ENCODE peak calls at places on chromosome X, in six cellular contexts. One of them, this sample, is unnamed.

GRCh38 chrX:153642655-153643430 is 4.2 kb upstream of the DUSP9 start:
- DNase-seq in heart left ventricle: no peak
- DNase-seq in fibroblast of mammary gland: no peak
- DNase-seq in body of pancreas: no peak
- DNase-seq in ascending aorta: peak; percentile 49
- DNase-seq in lower leg skin: peak; percentile 77
- DNase-seq in this sample: no peak

GRCh38 chrX:20438871-20439526 is 172.3 kb upstream of the RPS6KA3 start:
- DNase-seq in heart left ventricle: no peak
- DNase-seq in fibroblast of mammary gland: no peak
- DNase-seq in body of pancreas: no peak
- DNase-seq in ascending aorta: no peak
- DNase-seq in lower leg skin: no peak
- DNase-seq in this sample: no peak

GRCh38 chrX:113675278-113675677 is 834.6 kb upstream of the AMOT start:
- DNase-seq in heart left ventricle: no peak
- DNase-seq in fibroblast of mammary gland: peak; percentile 13
- DNase-seq in body of pancreas: no peak
- DNase-seq in ascending aorta: no peak
- DNase-seq in lower leg skin: no peak
- DNase-seq in this sample: no peak

GRCh38 chrX:123860983-123861382 is 1.1 kb downstream of the XIAP start:
- DNase-seq in heart left ventricle: no peak
- DNase-seq in fibroblast of mammary gland: peak; percentile 30
- DNase-seq in body of pancreas: peak; percentile 10
- DNase-seq in ascending aorta: no peak
- DNase-seq in lower leg skin: no peak
- DNase-seq in this sample: no peak

GRCh38 chrX:38999967-39000745 is 198.9 kb downstream of the MID1IP1 start:
- DNase-seq in heart left ventricle: no peak
- DNase-seq in fibroblast of mammary gland: peak; percentile 56
- DNase-seq in body of pancreas: no peak
- DNase-seq in ascending aorta: no peak
- DNase-seq in lower leg skin: no peak
- DNase-seq in this sample: no peak

GRCh38 chrX:154025230-154025629 is 5.5 kb upstream of the IRAK1 start:
- DNase-seq in heart left ventricle: no peak
- DNase-seq in fibroblast of mammary gland: no peak
- DNase-seq in body of pancreas: no peak
- DNase-seq in ascending aorta: no peak
- DNase-seq in lower leg skin: no peak
- DNase-seq in this sample: no peak

GRCh38 chrX:120514236-120514635 is 45.1 kb upstream of the LAMP2 start:
- DNase-seq in heart left ventricle: no peak
- DNase-seq in fibroblast of mammary gland: peak; percentile 42
- DNase-seq in body of pancreas: peak; percentile 13
- DNase-seq in ascending aorta: no peak
- DNase-seq in lower leg skin: no peak
- DNase-seq in this sample: no peak

GRCh38 chrX:3518870-3519269 is 172.4 kb upstream of the MXRA5 start:
- DNase-seq in heart left ventricle: peak; percentile 24
- DNase-seq in fibroblast of mammary gland: peak; percentile 98
- DNase-seq in body of pancreas: no peak
- DNase-seq in ascending aorta: peak; percentile 74
- DNase-seq in lower leg skin: no peak
- DNase-seq in this sample: no peak

GRCh38 chrX:84729809-84730208 is 227.6 kb upstream of the HDX start:
- DNase-seq in heart left ventricle: no peak
- DNase-seq in fibroblast of mammary gland: peak; percentile 52
- DNase-seq in body of pancreas: peak; percentile 39
- DNase-seq in ascending aorta: no peak
- DNase-seq in lower leg skin: no peak
- DNase-seq in this sample: no peak

GRCh38 chrX:989959-990510 is 222.4 kb downstream of the CRLF2 start:
- DNase-seq in heart left ventricle: peak; percentile 73
- DNase-seq in fibroblast of mammary gland: peak; percentile 94
- DNase-seq in body of pancreas: peak; percentile 91
- DNase-seq in ascending aorta: peak; percentile 94
- DNase-seq in lower leg skin: peak; percentile 91
- DNase-seq in this sample: peak; percentile 89

GRCh38 chrX:40086569-40087335 is 11.0 kb downstream of the BCOR start:
- DNase-seq in heart left ventricle: no peak
- DNase-seq in fibroblast of mammary gland: no peak
- DNase-seq in body of pancreas: peak; percentile 61
- DNase-seq in ascending aorta: no peak
- DNase-seq in lower leg skin: no peak
- DNase-seq in this sample: no peak

GRCh38 chrX:110133735-110134370 is 130.9 kb downstream of the TMEM164 start:
- DNase-seq in heart left ventricle: no peak
- DNase-seq in fibroblast of mammary gland: no peak
- DNase-seq in body of pancreas: no peak
- DNase-seq in ascending aorta: no peak
- DNase-seq in lower leg skin: no peak
- DNase-seq in this sample: no peak

GRCh38 chrX:50381729-50382415 is 88.8 kb downstream of the DGKK start:
- DNase-seq in heart left ventricle: no peak
- DNase-seq in fibroblast of mammary gland: no peak
- DNase-seq in body of pancreas: no peak
- DNase-seq in ascending aorta: no peak
- DNase-seq in lower leg skin: no peak
- DNase-seq in this sample: no peak

GRCh38 chrX:153882086-153882498 is 3.9 kb downstream of the L1CAM start:
- DNase-seq in heart left ventricle: no peak
- DNase-seq in fibroblast of mammary gland: no peak
- DNase-seq in body of pancreas: no peak
- DNase-seq in ascending aorta: no peak
- DNase-seq in lower leg skin: no peak
- DNase-seq in this sample: no peak

GRCh38 chrX:123731987-123732678 is 719 bp downstream of the THOC2 start:
- DNase-seq in heart left ventricle: peak; percentile 4
- DNase-seq in fibroblast of mammary gland: no peak
- DNase-seq in body of pancreas: peak; percentile 12
- DNase-seq in ascending aorta: no peak
- DNase-seq in lower leg skin: no peak
- DNase-seq in this sample: no peak

GRCh38 chrX:18874560-18875255 is 109.2 kb downstream of the PHKA2 start:
- DNase-seq in heart left ventricle: no peak
- DNase-seq in fibroblast of mammary gland: no peak
- DNase-seq in body of pancreas: no peak
- DNase-seq in ascending aorta: peak; percentile 49
- DNase-seq in lower leg skin: peak; percentile 74
- DNase-seq in this sample: no peak

GRCh38 chrX:65941775-65942174 is 98.1 kb downstream of the VSIG4 start:
- DNase-seq in heart left ventricle: no peak
- DNase-seq in fibroblast of mammary gland: no peak
- DNase-seq in body of pancreas: no peak
- DNase-seq in ascending aorta: no peak
- DNase-seq in lower leg skin: no peak
- DNase-seq in this sample: no peak
- H3K4me3 ChIP-seq in heart left ventricle: no peak overlapping the region
- H3K4me3 ChIP-seq in fibroblast of mammary gland: no peak overlapping the region
- H3K4me3 ChIP-seq in body of pancreas: no peak overlapping the region
- H3K4me3 ChIP-seq in ascending aorta: no peak overlapping the region
- H3K4me3 ChIP-seq in lower leg skin: no peak overlapping the region
- H3K4me3 ChIP-seq in this sample: no peak overlapping the region

DNA sequence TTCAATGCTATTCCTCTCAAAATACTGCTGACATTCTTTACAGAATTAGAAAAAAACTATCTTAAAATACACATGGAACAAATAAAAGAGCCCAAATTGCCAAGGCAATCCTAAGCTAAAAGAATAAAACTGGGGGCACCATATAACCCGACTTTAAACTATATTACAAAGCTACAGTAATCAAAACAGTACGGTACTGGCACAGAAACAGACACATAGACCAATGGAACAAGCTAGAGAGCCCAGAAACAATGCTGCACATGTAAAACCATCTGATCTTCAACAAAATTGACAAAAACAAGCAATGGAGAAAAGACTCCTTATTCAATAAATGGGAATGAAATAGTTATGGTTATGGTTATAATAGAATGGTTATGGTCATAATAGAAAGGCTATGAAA is 482.6 kb downstream of the IDS start:
- DNase-seq in heart left ventricle: no peak
- DNase-seq in fibroblast of mammary gland: no peak
- DNase-seq in body of pancreas: no peak
- DNase-seq in ascending aorta: no peak
- DNase-seq in lower leg skin: no peak
- DNase-seq in this sample: no peak
- H3K4me3 ChIP-seq in heart left ventricle: no peak overlapping the region
- H3K4me3 ChIP-seq in fibroblast of mammary gland: no peak overlapping the region
- H3K4me3 ChIP-seq in body of pancreas: no peak overlapping the region
- H3K4me3 ChIP-seq in ascending aorta: no peak overlapping the region
- H3K4me3 ChIP-seq in lower leg skin: no peak overlapping the region
- H3K4me3 ChIP-seq in this sample: no peak overlapping the region

DNA sequence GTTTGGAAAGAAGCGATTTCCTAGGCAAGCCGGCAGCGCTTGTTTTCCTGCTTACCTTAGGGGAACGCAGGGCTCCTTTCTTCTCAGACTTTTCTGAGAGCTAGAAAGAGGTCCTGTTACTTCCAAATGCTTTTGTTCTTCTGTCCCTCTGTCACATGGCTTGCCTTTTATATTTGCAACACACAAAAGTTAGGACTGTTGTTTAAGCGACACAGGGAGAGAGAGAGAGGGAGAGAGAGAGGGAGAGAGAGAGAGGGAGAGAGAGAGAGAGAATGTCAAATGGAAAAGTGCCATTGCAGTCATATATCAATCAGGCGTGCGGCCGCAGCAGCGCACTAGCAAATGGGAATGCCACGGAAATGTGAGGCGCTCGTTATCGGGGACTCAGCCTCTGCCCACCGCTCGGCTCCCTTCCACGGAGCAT is at the start of gene NDP:
- DNase-seq in heart left ventricle: no peak
- DNase-seq in fibroblast of mammary gland: peak; percentile 16
- DNase-seq in body of pancreas: no peak
- DNase-seq in ascending aorta: no peak
- DNase-seq in lower leg skin: no peak
- DNase-seq in this sample: no peak
- H3K4me3 ChIP-seq in heart left ventricle: peak within 1 kb of the TSS; percentile 26
- H3K4me3 ChIP-seq in fibroblast of mammary gland: peak within 1 kb of the TSS; percentile 36
- H3K4me3 ChIP-seq in body of pancreas: no peak within 1 kb of the TSS
- H3K4me3 ChIP-seq in ascending aorta: peak within 1 kb of the TSS; percentile 33
- H3K4me3 ChIP-seq in lower leg skin: no peak within 1 kb of the TSS
- H3K4me3 ChIP-seq in this sample: peak within 1 kb of the TSS; percentile 4

DNA sequence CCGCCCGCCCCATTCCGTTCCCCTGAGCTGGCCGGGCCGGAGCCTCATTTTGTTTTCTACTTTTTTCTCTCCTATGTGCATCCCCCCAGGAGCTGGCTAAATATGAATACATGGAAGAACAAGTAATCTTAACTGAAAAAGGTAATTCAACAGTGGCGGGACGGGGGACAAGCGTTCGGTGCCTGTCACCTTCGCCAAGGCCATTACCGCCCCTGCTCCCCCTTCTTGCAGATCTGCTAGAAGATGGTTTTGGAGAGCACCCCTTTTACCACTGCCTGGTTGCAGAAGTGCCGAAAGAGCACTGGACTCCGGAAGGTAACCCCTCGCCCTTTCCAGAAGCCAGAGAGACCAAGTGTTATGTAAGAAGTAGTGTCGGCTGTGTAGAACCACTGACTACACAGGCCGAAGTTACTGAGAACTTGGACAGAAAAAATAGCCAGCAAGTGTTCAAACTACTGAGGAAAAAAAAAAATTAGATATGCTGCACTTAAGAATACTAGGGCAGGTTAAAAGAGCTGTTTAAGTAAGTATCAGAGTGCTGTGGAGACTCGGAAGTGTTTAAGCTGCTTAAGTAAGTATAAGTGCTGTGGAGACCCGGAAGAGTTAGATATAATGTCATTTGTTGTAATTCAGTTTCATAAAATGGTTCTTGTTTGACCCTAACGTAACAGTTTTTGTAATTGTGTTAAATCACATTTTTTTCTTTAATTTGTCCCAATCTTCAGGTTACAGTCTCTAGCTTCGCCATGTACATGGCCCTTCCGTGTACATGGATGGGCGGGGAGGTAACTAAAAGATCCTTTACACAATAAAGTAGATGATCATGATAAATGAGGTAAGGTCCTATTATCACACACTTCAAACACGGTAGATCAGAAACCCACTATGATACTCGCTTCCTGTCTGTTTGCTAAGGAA is 855 bp downstream of the SAT1 start:
- DNase-seq in heart left ventricle: no peak
- DNase-seq in fibroblast of mammary gland: peak; percentile 16
- DNase-seq in body of pancreas: peak; percentile 15
- DNase-seq in ascending aorta: no peak
- DNase-seq in lower leg skin: no peak
- DNase-seq in this sample: no peak
- H3K4me3 ChIP-seq in heart left ventricle: peak overlapping the region; percentile 79
- H3K4me3 ChIP-seq in fibroblast of mammary gland: peak overlapping the region; percentile 80
- H3K4me3 ChIP-seq in body of pancreas: peak overlapping the region; percentile 53
- H3K4me3 ChIP-seq in ascending aorta: peak overlapping the region; percentile 53
- H3K4me3 ChIP-seq in lower leg skin: peak overlapping the region; percentile 43
- H3K4me3 ChIP-seq in this sample: peak overlapping the region; percentile 70

DNA sequence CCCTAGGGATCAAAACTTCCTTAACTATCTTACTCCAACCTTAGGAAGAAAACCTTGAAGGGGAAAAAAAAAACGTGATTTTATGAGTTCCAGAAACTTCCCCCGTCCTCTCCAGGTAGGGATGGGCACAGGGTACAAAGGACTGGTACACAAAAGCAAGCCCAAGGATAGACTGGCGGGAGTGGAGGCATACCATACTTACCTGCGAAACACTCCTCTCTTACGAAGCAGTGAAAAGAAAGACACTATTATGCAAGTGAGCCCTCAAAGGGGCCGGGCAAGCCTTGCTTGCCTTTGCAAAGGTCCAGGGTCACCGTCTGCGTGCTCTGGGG is 651 bp downstream of the TSPAN6 start:
- DNase-seq in heart left ventricle: no peak
- DNase-seq in fibroblast of mammary gland: no peak
- DNase-seq in body of pancreas: no peak
- DNase-seq in ascending aorta: no peak
- DNase-seq in lower leg skin: no peak
- DNase-seq in this sample: no peak
- H3K4me3 ChIP-seq in heart left ventricle: peak overlapping the region; percentile 62
- H3K4me3 ChIP-seq in fibroblast of mammary gland: peak overlapping the region; percentile 68
- H3K4me3 ChIP-seq in body of pancreas: peak overlapping the region; percentile 51
- H3K4me3 ChIP-seq in ascending aorta: peak overlapping the region; percentile 56
- H3K4me3 ChIP-seq in lower leg skin: no peak overlapping the region
- H3K4me3 ChIP-seq in this sample: peak overlapping the region; percentile 47

GRCh38 chrX:134545524-134545923 is 85.6 kb downstream of the HPRT1 start:
- DNase-seq in heart left ventricle: no peak
- DNase-seq in fibroblast of mammary gland: peak; percentile 53
- DNase-seq in body of pancreas: no peak
- DNase-seq in ascending aorta: no peak
- DNase-seq in lower leg skin: no peak
- DNase-seq in this sample: no peak
- H3K4me3 ChIP-seq in heart left ventricle: no peak overlapping the region
- H3K4me3 ChIP-seq in fibroblast of mammary gland: peak overlapping the region; percentile 4
- H3K4me3 ChIP-seq in body of pancreas: no peak overlapping the region
- H3K4me3 ChIP-seq in ascending aorta: no peak overlapping the region
- H3K4me3 ChIP-seq in lower leg skin: no peak overlapping the region
- H3K4me3 ChIP-seq in this sample: no peak overlapping the region

This sample was measured in effector memory CD4-positive, alpha-beta T cell.